ENCODE peak calls at places on chromosomes 3 and 15, in seven cellular contexts. F is KBM-7, E is cardiac muscle cell, Q is PC-9, M is Kasumi-1, R is SIG-M5, T is A172. J is an unnamed sample.

GRCh38 chr15:66896611-66897010 is 168.8 kb upstream of the SMAD3 start:
- DNase-seq in Q (no peak), R (no peak), T (no peak), M (no peak), E (no peak), F (no peak), J (no peak)

GRCh38 chr3:162134571-162134970 is 638.0 kb downstream of the OTOL1 start:
- DNase-seq in F (peak; percentile 99), Q (no peak), M (peak; percentile 99), E (no peak), T (no peak), R (no peak), J (no peak)

GRCh38 chr3:89364309-89364708 is 256.9 kb downstream of the EPHA3 start:
- DNase-seq in T (no peak), Q (no peak), R (no peak), F (no peak), M (no peak), E (no peak), J (no peak)

GRCh38 chr3:38725726-38726410 is 76.4 kb upstream of the SCN5A start:
- DNase-seq in R (no peak), M (no peak), T (peak; percentile 60), F (no peak), Q (no peak), E (peak; percentile 43), J (no peak)

GRCh38 chr3:39850707-39851014 is 41.3 kb downstream of the MYRIP start:
- DNase-seq in E (no peak), Q (no peak), T (no peak), R (no peak), M (no peak), F (no peak), J (no peak)

GRCh38 chr3:143811602-143812001 is 36.7 kb downstream of the SLC9A9 start:
- DNase-seq in M (no peak), R (no peak), F (no peak), T (no peak), Q (no peak), E (no peak), J (no peak)

GRCh38 chr3:24740367-24740766 is 245.7 kb upstream of the THRB start:
- DNase-seq in M (no peak), T (no peak), Q (no peak), F (no peak), E (no peak), R (no peak), J (no peak)

GRCh38 chr3:25442486-25442885 is 14.4 kb downstream of the RARB start:
- DNase-seq in R (no peak), T (no peak), M (no peak), F (no peak), E (no peak), Q (no peak), J (no peak)

GRCh38 chr3:30666564-30667249 is 60.3 kb downstream of the TGFBR2 start:
- DNase-seq in M (peak; percentile 4), R (no peak), T (no peak), Q (no peak), F (no peak), E (no peak), J (no peak)

GRCh38 chr15:25170113-25170731 is 215.4 kb downstream of the SNRPN start:
- DNase-seq in M (no peak), R (no peak), T (no peak), Q (no peak), E (no peak), F (no peak), J (no peak)

GRCh38 chr3:33115024-33115768 is 1.4 kb downstream of the CRTAP start:
- DNase-seq in Q (peak; percentile 74), T (peak; percentile 93), R (peak; percentile 69), E (peak; percentile 88), F (peak; percentile 89), M (peak; percentile 91), J (peak; percentile 71)

GRCh38 chr3:171311784-171312183 is 148.4 kb downstream of the TNIK start:
- DNase-seq in E (peak; percentile 16), M (peak; percentile 76), R (no peak), F (peak; percentile 93), Q (no peak), T (no peak), J (no peak)

GRCh38 chr3:139793408-139793807 is 115.6 kb upstream of the NMNAT3 start:
- DNase-seq in Q (no peak), T (no peak), F (no peak), E (no peak), R (no peak), M (no peak), J (no peak)

GRCh38 chr3:98986073-98986472 is 84.6 kb upstream of the DCBLD2 start:
- DNase-seq in E (peak; percentile 72), Q (peak; percentile 72), F (no peak), R (no peak), T (peak; percentile 93), M (no peak), J (no peak)

GRCh38 chr15:51104512-51104911 is 9.8 kb upstream of the TNFAIP8L3 start:
- DNase-seq in F (no peak), Q (no peak), R (no peak), T (peak; percentile 29), M (no peak), E (peak; percentile 79), J (no peak)

GRCh38 chr3:57158813-57159678 is 6.1 kb downstream of the IL17RD start:
- DNase-seq in E (no peak), T (peak; percentile 72), Q (no peak), R (no peak), F (peak; percentile 80), M (peak; percentile 54), J (peak; percentile 26)

GRCh38 chr3:34285465-34286188 is 487.2 kb downstream of the PDCD6IP start:
- DNase-seq in E (no peak), R (no peak), M (no peak), F (no peak), Q (no peak), T (no peak), J (no peak)

GRCh38 chr3:179069762-179070390 is 1.7 kb downstream of the ZMAT3 start:
- DNase-seq in R (no peak), E (peak; percentile 32), T (no peak), F (peak; percentile 81), Q (no peak), M (no peak), J (no peak)

GRCh38 chr3:184379375-184380209 is at the start of gene CHRD:
- DNase-seq in T (no peak), M (no peak), F (no peak), E (no peak), R (no peak), Q (no peak), J (no peak)

GRCh38 chr3:184005981-184006507 is 11.6 kb downstream of the ABCC5 start:
- DNase-seq in E (peak; percentile 34), R (no peak), F (peak; percentile 80), Q (peak; percentile 100), T (peak; percentile 87), M (peak; percentile 47), J (peak; percentile 65)

GRCh38 chr15:100986158-100986896 is 67.2 kb downstream of the LRRK1 start:
- DNase-seq in E (no peak), R (no peak), T (no peak), F (no peak), Q (no peak), M (no peak), J (no peak)

GRCh38 chr3:191085091-191085490 is 114.0 kb upstream of the OSTN start:
- DNase-seq in E (peak; percentile 58), T (peak; percentile 13), Q (no peak), R (no peak), F (no peak), M (no peak), J (no peak)

GRCh38 chr15:40841741-40842140 is 2.1 kb upstream of the SPINT1 start:
- DNase-seq in F (no peak), T (no peak), Q (no peak), R (no peak), E (no peak), M (no peak), J (no peak)

GRCh38 chr3:77313843-77314242 is 273.9 kb downstream of the ROBO2 start:
- DNase-seq in E (no peak), Q (no peak), F (no peak), T (no peak), R (no peak), M (no peak), J (no peak)

GRCh38 chr3:31041161-31041978 is 146.9 kb upstream of the GADL1 start:
- DNase-seq in M (no peak), R (no peak), Q (peak; percentile 96), T (peak; percentile 99), F (no peak), E (peak; percentile 51), J (no peak)

GRCh38 chr3:2822611-2823010 is 287.6 kb downstream of the IL5RA start:
- DNase-seq in E (no peak), T (no peak), F (no peak), M (no peak), Q (no peak), R (no peak), J (no peak)

GRCh38 chr3:122681294-122682015 is 816 bp downstream of the PARP14 start:
- DNase-seq in T (no peak), R (no peak), Q (no peak), E (no peak), M (no peak), F (peak; percentile 32), J (no peak)

GRCh38 chr3:15796331-15796730 is 1.4 kb downstream of the ANKRD28 start:
- DNase-seq in E (no peak), M (no peak), F (peak; percentile 26), R (no peak), T (no peak), Q (no peak), J (no peak)

GRCh38 chr3:146558811-146559210 is 14.4 kb upstream of the PLSCR1 start:
- DNase-seq in E (no peak), Q (no peak), M (peak; percentile 76), R (peak; percentile 41), F (peak; percentile 51), T (no peak), J (peak; percentile 67)

GRCh38 chr3:191255156-191255555 is 56.1 kb downstream of the OSTN start:
- DNase-seq in F (no peak), Q (no peak), E (no peak), M (no peak), T (peak; percentile 38), R (no peak), J (no peak)

GRCh38 chr3:11476814-11477213 is 166.9 kb downstream of the VGLL4 start:
- DNase-seq in T (no peak), M (no peak), E (no peak), F (no peak), R (no peak), Q (no peak), J (no peak)

GRCh38 chr3:13210221-13210975 is 137.2 kb upstream of the IQSEC1 start:
- DNase-seq in F (no peak), E (no peak), T (peak; percentile 68), M (no peak), R (no peak), Q (no peak), J (no peak)

J was measured in GF-D8.